ENCODE peak calls at places on chromosome 5, in four cellular contexts. One of them, this sample, is unnamed.

GRCh38 chr5:29697786-29698414 is 1495.6 kb upstream of the CDH6 start:
- DNase-seq in K562: peak; percentile 8
- DNase-seq in IMR-90: no peak
- DNase-seq in H1: no peak
- DNase-seq in this sample: no peak

GRCh38 chr5:95718203-95718602 is 12.9 kb upstream of the RHOBTB3 start:
- DNase-seq in K562: peak; percentile 67
- DNase-seq in IMR-90: no peak
- DNase-seq in H1: no peak
- DNase-seq in this sample: peak; percentile 84

GRCh38 chr5:89878140-89878570 is 531.4 kb downstream of the CETN3 start:
- DNase-seq in K562: peak; percentile 7
- DNase-seq in IMR-90: peak; percentile 54
- DNase-seq in H1: no peak
- DNase-seq in this sample: no peak

GRCh38 chr5:141787376-141787775 is 90.8 kb downstream of the PCDH1 start:
- DNase-seq in K562: no peak
- DNase-seq in IMR-90: no peak
- DNase-seq in H1: no peak
- DNase-seq in this sample: no peak

GRCh38 chr5:15695171-15695676 is 195.2 kb downstream of the FBXL7 start:
- DNase-seq in K562: no peak
- DNase-seq in IMR-90: peak; percentile 50
- DNase-seq in H1: no peak
- DNase-seq in this sample: no peak

GRCh38 chr5:178461426-178461730 is 128.8 kb downstream of the COL23A1 start:
- DNase-seq in K562: no peak
- DNase-seq in IMR-90: no peak
- DNase-seq in H1: no peak
- DNase-seq in this sample: no peak

GRCh38 chr5:125232779-125233230 is 486.4 kb upstream of the ZNF608 start:
- DNase-seq in K562: no peak
- DNase-seq in IMR-90: peak; percentile 86
- DNase-seq in H1: no peak
- DNase-seq in this sample: no peak

GRCh38 chr5:55864606-55865541 is 13.7 kb downstream of the IL31RA start:
- DNase-seq in K562: no peak
- DNase-seq in IMR-90: peak; percentile 12
- DNase-seq in H1: no peak
- DNase-seq in this sample: no peak

GRCh38 chr5:93598997-93599371 is 16.0 kb downstream of the NR2F1 start:
- DNase-seq in K562: no peak
- DNase-seq in IMR-90: no peak
- DNase-seq in H1: no peak
- DNase-seq in this sample: no peak

GRCh38 chr5:132490484-132491367 is at the start of gene IRF1:
- DNase-seq in K562: peak; percentile 96
- DNase-seq in IMR-90: peak; percentile 94
- DNase-seq in H1: peak; percentile 95
- DNase-seq in this sample: no peak

GRCh38 chr5:132487841-132488555 is 2.6 kb downstream of the IRF1 start:
- DNase-seq in K562: no peak
- DNase-seq in IMR-90: no peak
- DNase-seq in H1: no peak
- DNase-seq in this sample: no peak

GRCh38 chr5:132488590-132488989 is 2.0 kb downstream of the IRF1 start:
- DNase-seq in K562: no peak
- DNase-seq in IMR-90: no peak
- DNase-seq in H1: no peak
- DNase-seq in this sample: no peak

GRCh38 chr5:132489871-132490483 is 596 bp downstream of the IRF1 start:
- DNase-seq in K562: peak; percentile 68
- DNase-seq in IMR-90: peak; percentile 43
- DNase-seq in H1: no peak
- DNase-seq in this sample: no peak

DNA sequence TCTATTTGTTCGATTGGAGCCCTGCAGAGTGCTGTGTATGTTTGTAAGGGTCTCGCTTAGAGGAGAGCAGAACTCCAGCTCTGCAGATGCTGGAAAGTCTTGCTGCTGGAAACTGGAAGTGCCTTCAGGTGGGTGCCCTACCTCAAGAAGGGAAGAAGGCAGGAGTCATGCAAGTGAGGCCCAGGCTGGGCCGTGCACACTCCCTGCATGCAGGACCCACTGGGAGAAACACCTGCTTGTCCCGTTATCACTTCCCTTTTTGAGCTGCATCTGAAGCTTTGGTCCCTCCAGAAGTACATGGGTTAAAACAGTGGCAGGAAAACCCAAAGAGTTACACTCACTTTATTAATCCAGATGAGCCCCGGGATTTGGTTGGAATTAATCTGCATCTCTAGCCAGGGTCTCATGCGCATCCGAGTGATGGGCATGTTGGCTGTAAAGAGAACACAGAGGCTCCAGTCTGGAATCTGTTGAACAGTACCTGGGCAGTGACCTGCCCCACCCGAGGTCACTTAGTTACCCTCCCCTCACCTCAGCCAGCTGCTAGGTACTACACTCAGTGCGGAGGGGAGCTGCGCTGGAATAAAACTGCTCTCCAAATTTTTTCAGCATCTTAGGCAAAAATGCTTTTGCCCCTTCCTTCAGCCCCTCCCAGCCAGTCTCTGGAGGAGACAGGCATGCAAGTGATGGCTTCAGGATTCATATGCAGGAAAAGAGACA is 1.4 kb downstream of the IRF1 start:
- DNase-seq in K562: no peak
- DNase-seq in IMR-90: no peak
- DNase-seq in H1: no peak
- DNase-seq in this sample: no peak
- TF ChIP-seq CHD1 in K562: no peak
- TF ChIP-seq CHD1 in IMR-90: no peak
- TF ChIP-seq CHD1 in H1: no peak
- TF ChIP-seq CHD1 in this sample: no peak

DNA sequence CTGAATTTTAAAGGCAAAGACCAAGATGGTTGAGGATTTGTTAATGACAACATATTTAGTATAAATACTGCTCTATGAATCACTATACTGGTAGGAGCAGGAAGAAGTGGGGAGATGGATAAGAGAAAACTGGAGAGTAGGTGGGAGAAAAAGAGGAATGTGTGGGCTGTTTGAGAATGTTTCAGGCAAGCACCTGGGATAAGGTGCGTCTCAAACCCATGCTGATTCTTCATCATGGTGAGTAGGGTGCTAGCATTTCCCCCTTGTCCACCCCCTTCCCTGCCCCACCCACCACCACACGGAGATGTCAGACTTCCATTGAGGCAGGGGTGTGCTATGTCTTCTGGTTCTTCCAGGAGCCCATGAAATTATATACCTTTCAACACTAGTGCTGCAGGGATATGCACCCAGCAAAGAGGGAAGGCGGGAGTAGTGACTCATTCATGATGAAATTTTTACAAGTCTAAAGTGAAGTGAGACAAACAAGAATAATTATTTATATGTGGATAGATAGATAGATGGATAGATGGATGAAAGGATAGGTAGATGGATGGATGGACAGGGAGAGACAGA is 54.3 kb downstream of the MTX3 start:
- DNase-seq in K562: no peak
- DNase-seq in IMR-90: no peak
- DNase-seq in H1: no peak
- DNase-seq in this sample: no peak
- TF ChIP-seq CHD1 in K562: no peak
- TF ChIP-seq CHD1 in IMR-90: no peak
- TF ChIP-seq CHD1 in H1: no peak
- TF ChIP-seq CHD1 in this sample: no peak

DNA sequence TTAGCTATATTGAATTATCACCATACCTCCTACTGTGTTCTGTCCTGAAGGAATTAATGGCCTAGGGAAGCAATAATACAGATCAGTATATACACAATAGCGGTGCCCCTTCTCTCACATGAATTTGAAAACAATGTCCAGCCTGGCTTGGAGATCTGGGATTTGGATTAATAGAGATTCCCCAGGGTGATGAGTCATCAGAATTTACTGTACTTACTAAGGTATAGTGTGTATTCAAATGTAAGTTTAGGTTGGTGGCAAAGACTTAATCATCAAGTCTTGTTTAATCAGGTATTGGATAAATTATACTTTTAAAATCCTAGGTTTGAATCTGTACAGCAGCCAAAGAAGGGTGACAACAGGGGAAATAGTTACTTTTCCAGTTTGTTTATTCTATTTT is 121.5 kb downstream of the FEM1C start:
- DNase-seq in K562: no peak
- DNase-seq in IMR-90: peak; percentile 33
- DNase-seq in H1: no peak
- DNase-seq in this sample: no peak
- TF ChIP-seq CHD1 in K562: no peak
- TF ChIP-seq CHD1 in IMR-90: no peak
- TF ChIP-seq CHD1 in H1: no peak
- TF ChIP-seq CHD1 in this sample: no peak

GRCh38 chr5:134648425-134649162 is at the start of gene SEC24A:
- DNase-seq in K562: peak; percentile 91
- DNase-seq in IMR-90: peak; percentile 87
- DNase-seq in H1: peak; percentile 89
- DNase-seq in this sample: no peak

GRCh38 chr5:134651531-134651930 is 2.9 kb downstream of the SEC24A start:
- DNase-seq in K562: no peak
- DNase-seq in IMR-90: peak; percentile 12
- DNase-seq in H1: no peak
- DNase-seq in this sample: no peak

GRCh38 chr5:134649163-134649916 is 755 bp downstream of the SEC24A start:
- DNase-seq in K562: peak; percentile 55
- DNase-seq in IMR-90: peak; percentile 8
- DNase-seq in H1: no peak
- DNase-seq in this sample: no peak

GRCh38 chr5:134642931-134643530 is 5.6 kb upstream of the SEC24A start:
- DNase-seq in K562: no peak
- DNase-seq in IMR-90: no peak
- DNase-seq in H1: no peak
- DNase-seq in this sample: peak; percentile 62

GRCh38 chr5:134647750-134648424 is 698 bp upstream of the SEC24A start:
- DNase-seq in K562: peak; percentile 18
- DNase-seq in IMR-90: peak; percentile 35
- DNase-seq in H1: no peak
- DNase-seq in this sample: peak; percentile 85
- TF ChIP-seq CHD1 in K562: no peak
- TF ChIP-seq CHD1 in IMR-90: no peak
- TF ChIP-seq CHD1 in H1: no peak
- TF ChIP-seq CHD1 in this sample: peak; percentile 91

GRCh38 chr5:135138116-135138850 is 104.3 kb upstream of the PITX1 start:
- DNase-seq in K562: no peak
- DNase-seq in IMR-90: peak; percentile 32
- DNase-seq in H1: no peak
- DNase-seq in this sample: no peak

GRCh38 chr5:135139397-135140134 is 105.5 kb upstream of the PITX1 start:
- DNase-seq in K562: peak; percentile 56
- DNase-seq in IMR-90: peak; percentile 96
- DNase-seq in H1: no peak
- DNase-seq in this sample: no peak

GRCh38 chr5:135137146-135137915 is 103.3 kb upstream of the PITX1 start:
- DNase-seq in K562: no peak
- DNase-seq in IMR-90: no peak
- DNase-seq in H1: no peak
- DNase-seq in this sample: no peak

GRCh38 chr5:135140805-135141204 is 106.8 kb upstream of the PITX1 start:
- DNase-seq in K562: no peak
- DNase-seq in IMR-90: peak; percentile 51
- DNase-seq in H1: no peak
- DNase-seq in this sample: no peak

DNA sequence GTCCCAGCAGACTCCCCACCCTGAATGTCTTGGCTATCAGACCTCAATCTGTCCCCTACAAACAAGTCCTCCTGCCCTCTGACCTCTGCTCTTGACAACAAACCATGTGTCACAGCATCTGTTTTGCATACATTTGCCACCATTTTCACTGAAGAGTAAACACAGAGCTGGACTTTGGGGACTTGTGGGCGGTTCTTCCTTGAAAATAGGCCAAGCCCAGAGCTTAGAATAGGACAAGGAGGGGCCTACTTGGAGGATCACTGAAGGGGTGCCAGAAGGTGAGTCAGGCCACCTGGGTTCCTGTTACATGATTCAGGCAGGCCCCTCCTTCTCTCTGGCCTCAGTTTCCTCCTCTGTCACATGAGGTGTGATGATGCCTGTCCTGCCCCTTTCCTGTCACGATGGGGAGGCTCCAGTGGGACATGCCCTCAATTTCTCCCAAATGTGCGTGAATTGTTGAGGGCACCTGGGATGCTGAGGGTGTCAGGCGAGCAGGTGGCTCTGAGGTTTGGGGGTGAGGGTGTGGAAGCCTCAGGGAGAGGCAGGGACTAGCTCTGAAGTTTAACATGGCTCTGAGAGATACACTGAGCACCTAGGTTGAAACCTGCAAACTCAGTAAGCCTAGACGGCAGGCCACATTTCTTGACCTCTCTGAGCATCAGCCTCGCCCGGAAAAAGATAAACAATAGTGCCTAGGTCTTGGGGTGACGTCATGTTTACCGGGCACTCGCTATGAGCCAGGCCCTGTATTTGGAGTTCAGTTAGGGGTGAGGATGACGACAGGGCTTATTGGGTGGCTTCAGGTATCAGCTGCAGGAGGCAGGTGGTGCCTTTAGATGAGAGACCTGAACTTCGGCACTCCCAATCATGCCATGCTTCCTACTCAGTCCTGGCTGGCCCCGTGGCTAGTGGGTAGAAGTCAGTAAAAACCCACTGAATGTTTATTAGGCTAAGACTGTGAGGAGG is 107.6 kb upstream of the PITX1 start:
- DNase-seq in K562: peak; percentile 30
- DNase-seq in IMR-90: peak; percentile 33
- DNase-seq in H1: no peak
- DNase-seq in this sample: no peak
- TF ChIP-seq CHD1 in K562: no peak
- TF ChIP-seq CHD1 in IMR-90: no peak
- TF ChIP-seq CHD1 in H1: no peak
- TF ChIP-seq CHD1 in this sample: no peak

DNA sequence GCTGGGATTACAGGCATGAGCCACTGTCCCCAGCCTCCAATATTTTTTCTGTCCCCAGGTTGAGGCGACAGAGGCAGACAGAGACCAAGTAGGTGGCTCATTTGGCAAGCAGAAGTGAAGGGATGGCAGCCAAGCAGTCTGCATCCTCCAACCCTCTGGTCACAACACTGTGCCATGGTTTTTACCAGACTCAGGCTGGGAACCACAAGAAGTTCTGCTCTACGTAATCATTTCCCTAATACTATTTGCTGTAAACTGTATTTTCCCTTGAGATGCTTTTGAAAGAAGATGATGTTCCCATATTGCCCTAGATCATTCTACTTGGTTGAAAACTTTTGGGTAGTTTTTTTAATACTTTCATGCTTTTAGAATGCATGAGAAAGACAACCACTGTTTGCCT is 40.5 kb downstream of the PTTG1 start:
- DNase-seq in K562: no peak
- DNase-seq in IMR-90: no peak
- DNase-seq in H1: no peak
- DNase-seq in this sample: peak; percentile 72
- TF ChIP-seq CHD1 in K562: no peak
- TF ChIP-seq CHD1 in IMR-90: no peak
- TF ChIP-seq CHD1 in H1: no peak
- TF ChIP-seq CHD1 in this sample: no peak

This sample was measured in GM12878.